ENCODE peak calls at places on chromosomes 4 and X, in five cellular contexts. One of them, this sample, is unnamed.
A peak's percentile ranks its signal among the peaks of the same experiment; 100 is the strongest.

GRCh38 chr4:158159718-158160094 is 13.1 kb downstream of the GASK1B start:
- DNase-seq in hypothalamus: no peak
- DNase-seq in stimulated activated CD4-positive, alpha-beta T cell treated with anti-CD3 and anti-CD28 coated beads, Interleukin-15, amount 100 ng/mL, for 1 hour: no peak
- DNase-seq in cardiac muscle cell: peak; percentile 30
- DNase-seq in activated CD8-positive, alpha-beta memory T cell treated with anti-CD3 and anti-CD28 coated beads for 48 hours: no peak
- DNase-seq in this sample: no peak

GRCh38 chr4:39978904-39979303 is 1.2 kb upstream of the PDS5A start:
- DNase-seq in activated CD8-positive, alpha-beta memory T cell treated with anti-CD3 and anti-CD28 coated beads for 48 hours: no peak
- DNase-seq in cardiac muscle cell: no peak
- DNase-seq in hypothalamus: no peak
- DNase-seq in stimulated activated CD4-positive, alpha-beta T cell treated with anti-CD3 and anti-CD28 coated beads, Interleukin-15, amount 100 ng/mL, for 1 hour: no peak
- DNase-seq in this sample: no peak

GRCh38 chr4:25503779-25504178 is 126.7 kb downstream of the ANAPC4 start:
- DNase-seq in hypothalamus: no peak
- DNase-seq in cardiac muscle cell: no peak
- DNase-seq in activated CD8-positive, alpha-beta memory T cell treated with anti-CD3 and anti-CD28 coated beads for 48 hours: no peak
- DNase-seq in stimulated activated CD4-positive, alpha-beta T cell treated with anti-CD3 and anti-CD28 coated beads, Interleukin-15, amount 100 ng/mL, for 1 hour: no peak
- DNase-seq in this sample: no peak

GRCh38 chr4:60847614-60848013 is 352.5 kb upstream of the ADGRL3 start:
- DNase-seq in activated CD8-positive, alpha-beta memory T cell treated with anti-CD3 and anti-CD28 coated beads for 48 hours: no peak
- DNase-seq in cardiac muscle cell: no peak
- DNase-seq in hypothalamus: no peak
- DNase-seq in stimulated activated CD4-positive, alpha-beta T cell treated with anti-CD3 and anti-CD28 coated beads, Interleukin-15, amount 100 ng/mL, for 1 hour: no peak
- DNase-seq in this sample: no peak

GRCh38 chr4:188417181-188417580 is 277.9 kb downstream of the TRIML1 start:
- DNase-seq in hypothalamus: no peak
- DNase-seq in cardiac muscle cell: no peak
- DNase-seq in stimulated activated CD4-positive, alpha-beta T cell treated with anti-CD3 and anti-CD28 coated beads, Interleukin-15, amount 100 ng/mL, for 1 hour: no peak
- DNase-seq in activated CD8-positive, alpha-beta memory T cell treated with anti-CD3 and anti-CD28 coated beads for 48 hours: no peak
- DNase-seq in this sample: no peak

GRCh38 chr4:176868676-176869075 is 76.0 kb upstream of the VEGFC start:
- DNase-seq in activated CD8-positive, alpha-beta memory T cell treated with anti-CD3 and anti-CD28 coated beads for 48 hours: no peak
- DNase-seq in hypothalamus: no peak
- DNase-seq in stimulated activated CD4-positive, alpha-beta T cell treated with anti-CD3 and anti-CD28 coated beads, Interleukin-15, amount 100 ng/mL, for 1 hour: no peak
- DNase-seq in cardiac muscle cell: no peak
- DNase-seq in this sample: no peak

GRCh38 chrX:133726211-133726630 is 259.2 kb downstream of the GPC3 start:
- DNase-seq in stimulated activated CD4-positive, alpha-beta T cell treated with anti-CD3 and anti-CD28 coated beads, Interleukin-15, amount 100 ng/mL, for 1 hour: no peak
- DNase-seq in activated CD8-positive, alpha-beta memory T cell treated with anti-CD3 and anti-CD28 coated beads for 48 hours: no peak
- DNase-seq in cardiac muscle cell: peak; percentile 51
- DNase-seq in hypothalamus: no peak
- DNase-seq in this sample: no peak

GRCh38 chr4:159413252-159413941 is 310.5 kb downstream of the RAPGEF2 start:
- DNase-seq in stimulated activated CD4-positive, alpha-beta T cell treated with anti-CD3 and anti-CD28 coated beads, Interleukin-15, amount 100 ng/mL, for 1 hour: no peak
- DNase-seq in cardiac muscle cell: peak; percentile 22
- DNase-seq in activated CD8-positive, alpha-beta memory T cell treated with anti-CD3 and anti-CD28 coated beads for 48 hours: no peak
- DNase-seq in hypothalamus: no peak
- DNase-seq in this sample: no peak

GRCh38 chrX:124405868-124406267 is 59.5 kb downstream of the SH2D1A start:
- DNase-seq in cardiac muscle cell: no peak
- DNase-seq in activated CD8-positive, alpha-beta memory T cell treated with anti-CD3 and anti-CD28 coated beads for 48 hours: no peak
- DNase-seq in stimulated activated CD4-positive, alpha-beta T cell treated with anti-CD3 and anti-CD28 coated beads, Interleukin-15, amount 100 ng/mL, for 1 hour: no peak
- DNase-seq in hypothalamus: no peak
- DNase-seq in this sample: no peak

GRCh38 chr4:777520-778262 is 48.2 kb downstream of the CPLX1 start:
- DNase-seq in hypothalamus: no peak
- DNase-seq in stimulated activated CD4-positive, alpha-beta T cell treated with anti-CD3 and anti-CD28 coated beads, Interleukin-15, amount 100 ng/mL, for 1 hour: no peak
- DNase-seq in activated CD8-positive, alpha-beta memory T cell treated with anti-CD3 and anti-CD28 coated beads for 48 hours: no peak
- DNase-seq in cardiac muscle cell: no peak
- DNase-seq in this sample: no peak

GRCh38 chrX:71367396-71367795 is 1.2 kb downstream of the TAF1 start:
- DNase-seq in activated CD8-positive, alpha-beta memory T cell treated with anti-CD3 and anti-CD28 coated beads for 48 hours: no peak
- DNase-seq in stimulated activated CD4-positive, alpha-beta T cell treated with anti-CD3 and anti-CD28 coated beads, Interleukin-15, amount 100 ng/mL, for 1 hour: no peak
- DNase-seq in cardiac muscle cell: no peak
- DNase-seq in hypothalamus: no peak
- DNase-seq in this sample: no peak

GRCh38 chr4:13706130-13706529 is 78.6 kb upstream of the BOD1L1 start:
- DNase-seq in activated CD8-positive, alpha-beta memory T cell treated with anti-CD3 and anti-CD28 coated beads for 48 hours: no peak
- DNase-seq in hypothalamus: no peak
- DNase-seq in stimulated activated CD4-positive, alpha-beta T cell treated with anti-CD3 and anti-CD28 coated beads, Interleukin-15, amount 100 ng/mL, for 1 hour: no peak
- DNase-seq in cardiac muscle cell: no peak
- DNase-seq in this sample: no peak

GRCh38 chrX:130878350-130879341 is 24.4 kb downstream of the ENOX2 start:
- DNase-seq in cardiac muscle cell: peak; percentile 93
- DNase-seq in stimulated activated CD4-positive, alpha-beta T cell treated with anti-CD3 and anti-CD28 coated beads, Interleukin-15, amount 100 ng/mL, for 1 hour: no peak
- DNase-seq in activated CD8-positive, alpha-beta memory T cell treated with anti-CD3 and anti-CD28 coated beads for 48 hours: no peak
- DNase-seq in hypothalamus: peak; percentile 2
- DNase-seq in this sample: no peak

GRCh38 chrX:153490217-153490616 is 4.6 kb upstream of the BGN start:
- DNase-seq in cardiac muscle cell: no peak
- DNase-seq in activated CD8-positive, alpha-beta memory T cell treated with anti-CD3 and anti-CD28 coated beads for 48 hours: no peak
- DNase-seq in stimulated activated CD4-positive, alpha-beta T cell treated with anti-CD3 and anti-CD28 coated beads, Interleukin-15, amount 100 ng/mL, for 1 hour: no peak
- DNase-seq in hypothalamus: no peak
- DNase-seq in this sample: no peak

GRCh38 chrX:145609951-145610511 is 207.6 kb upstream of the SLITRK2 start:
- DNase-seq in hypothalamus: no peak
- DNase-seq in stimulated activated CD4-positive, alpha-beta T cell treated with anti-CD3 and anti-CD28 coated beads, Interleukin-15, amount 100 ng/mL, for 1 hour: no peak
- DNase-seq in activated CD8-positive, alpha-beta memory T cell treated with anti-CD3 and anti-CD28 coated beads for 48 hours: no peak
- DNase-seq in cardiac muscle cell: no peak
- DNase-seq in this sample: no peak

GRCh38 chrX:143661286-143661685 is 25.4 kb upstream of the SLITRK4 start:
- DNase-seq in hypothalamus: no peak
- DNase-seq in activated CD8-positive, alpha-beta memory T cell treated with anti-CD3 and anti-CD28 coated beads for 48 hours: no peak
- DNase-seq in cardiac muscle cell: no peak
- DNase-seq in stimulated activated CD4-positive, alpha-beta T cell treated with anti-CD3 and anti-CD28 coated beads, Interleukin-15, amount 100 ng/mL, for 1 hour: no peak
- DNase-seq in this sample: no peak

GRCh38 chr4:59537231-59537886 is 1662.8 kb upstream of the ADGRL3 start:
- DNase-seq in hypothalamus: no peak
- DNase-seq in activated CD8-positive, alpha-beta memory T cell treated with anti-CD3 and anti-CD28 coated beads for 48 hours: no peak
- DNase-seq in cardiac muscle cell: no peak
- DNase-seq in stimulated activated CD4-positive, alpha-beta T cell treated with anti-CD3 and anti-CD28 coated beads, Interleukin-15, amount 100 ng/mL, for 1 hour: no peak
- DNase-seq in this sample: no peak

GRCh38 chr4:182189107-182189878 is 53.9 kb upstream of the TENM3 start:
- DNase-seq in hypothalamus: no peak
- DNase-seq in cardiac muscle cell: peak; percentile 81
- DNase-seq in activated CD8-positive, alpha-beta memory T cell treated with anti-CD3 and anti-CD28 coated beads for 48 hours: no peak
- DNase-seq in stimulated activated CD4-positive, alpha-beta T cell treated with anti-CD3 and anti-CD28 coated beads, Interleukin-15, amount 100 ng/mL, for 1 hour: no peak
- DNase-seq in this sample: no peak

GRCh38 chr4:140940589-140940988 is 184.4 kb upstream of the TBC1D9 start:
- DNase-seq in cardiac muscle cell: no peak
- DNase-seq in stimulated activated CD4-positive, alpha-beta T cell treated with anti-CD3 and anti-CD28 coated beads, Interleukin-15, amount 100 ng/mL, for 1 hour: no peak
- DNase-seq in hypothalamus: no peak
- DNase-seq in activated CD8-positive, alpha-beta memory T cell treated with anti-CD3 and anti-CD28 coated beads for 48 hours: no peak
- DNase-seq in this sample: no peak

GRCh38 chr4:1735215-1735614 is 13.9 kb downstream of the TACC3 start:
- DNase-seq in cardiac muscle cell: no peak
- DNase-seq in hypothalamus: no peak
- DNase-seq in stimulated activated CD4-positive, alpha-beta T cell treated with anti-CD3 and anti-CD28 coated beads, Interleukin-15, amount 100 ng/mL, for 1 hour: no peak
- DNase-seq in activated CD8-positive, alpha-beta memory T cell treated with anti-CD3 and anti-CD28 coated beads for 48 hours: no peak
- DNase-seq in this sample: no peak

GRCh38 chr4:180527993-180528392 is 1715.2 kb upstream of the TENM3 start:
- DNase-seq in activated CD8-positive, alpha-beta memory T cell treated with anti-CD3 and anti-CD28 coated beads for 48 hours: no peak
- DNase-seq in cardiac muscle cell: no peak
- DNase-seq in hypothalamus: no peak
- DNase-seq in stimulated activated CD4-positive, alpha-beta T cell treated with anti-CD3 and anti-CD28 coated beads, Interleukin-15, amount 100 ng/mL, for 1 hour: no peak
- DNase-seq in this sample: no peak

This sample was measured in mesothelial cell of epicardium.